ENCODE peak calls at places on chromosomes 5 and 9, in six cellular contexts. I, K, A, Z, R and X are unnamed samples.
A peak's percentile ranks its signal among the peaks of the same experiment; 100 is the strongest.

GRCh38 chr5:179314606-179315355 is 30.5 kb downstream of the ADAMTS2 start:
- DNase-seq in A (peak; percentile 24), K (no peak), R (no peak), I (no peak), Z (no peak), X (no peak)

GRCh38 chr5:34455096-34455495 is 201.0 kb upstream of the RAI14 start:
- DNase-seq in Z (no peak), A (no peak), I (no peak), K (no peak), R (no peak), X (no peak)

GRCh38 chr5:131513780-131514179 is 121.2 kb downstream of the RAPGEF6 start:
- DNase-seq in R (no peak), K (no peak), Z (no peak), I (no peak), A (no peak), X (no peak)

GRCh38 chr5:139794067-139794846 is 1.4 kb upstream of the PSD2 start:
- DNase-seq in I (no peak), K (no peak), Z (no peak), R (no peak), A (no peak), X (no peak)

GRCh38 chr5:1332461-1333001 is 12.4 kb downstream of the CLPTM1L start:
- DNase-seq in K (no peak), Z (no peak), R (no peak), I (no peak), A (no peak), X (no peak)

GRCh38 chr9:133515615-133516255 is 9.0 kb downstream of the MYMK start:
- DNase-seq in K (no peak), A (peak; percentile 6), I (no peak), R (no peak), Z (no peak), X (no peak)

GRCh38 chr5:142816577-142816976 is 46.4 kb downstream of the ARHGAP26 start:
- DNase-seq in K (peak; percentile 64), A (peak; percentile 46), Z (peak; percentile 20), R (peak; percentile 40), I (no peak), X (no peak)

GRCh38 chr9:75499812-75500211 is 390.7 kb upstream of the PCSK5 start:
- DNase-seq in A (no peak), Z (no peak), K (no peak), I (no peak), R (no peak), X (no peak)

GRCh38 chr5:127243011-127243410 is 47.6 kb upstream of the MEGF10 start:
- DNase-seq in R (no peak), I (no peak), K (no peak), Z (no peak), A (no peak), X (no peak)

GRCh38 chr5:87151547-87151946 is 116.1 kb upstream of the RASA1 start:
- DNase-seq in I (no peak), A (no peak), K (peak; percentile 74), R (peak; percentile 91), Z (peak; percentile 97), X (no peak)

GRCh38 chr9:16928179-16928945 is 57.9 kb upstream of the BNC2 start:
- DNase-seq in I (no peak), R (no peak), A (no peak), K (peak; percentile 38), Z (peak; percentile 6), X (no peak)

GRCh38 chr5:170747851-170748250 is 35.7 kb upstream of the GABRP start:
- DNase-seq in Z (no peak), A (peak; percentile 25), K (peak; percentile 26), I (peak; percentile 36), R (no peak), X (peak; percentile 82)

GRCh38 chr9:102244916-102245315 is 506.5 kb upstream of the GRIN3A start:
- DNase-seq in K (no peak), A (no peak), Z (no peak), R (no peak), I (no peak), X (no peak)

GRCh38 chr5:168916852-168917251 is 337.7 kb upstream of the PANK3 start:
- DNase-seq in Z (peak; percentile 9), I (no peak), K (no peak), R (peak; percentile 56), A (no peak), X (no peak)

GRCh38 chr5:104815212-104815611 is 1252.6 kb upstream of the NUDT12 start:
- DNase-seq in K (no peak), A (no peak), I (no peak), Z (no peak), R (no peak), X (no peak)

GRCh38 chr5:115457985-115458384 is 86.6 kb downstream of the FEM1C start:
- DNase-seq in A (no peak), Z (no peak), K (no peak), I (no peak), R (no peak), X (no peak)

GRCh38 chr9:109319631-109320233 is 1.1 kb downstream of the EPB41L4B start:
- DNase-seq in K (no peak), Z (no peak), R (no peak), A (peak; percentile 23), I (no peak), X (no peak)

GRCh38 chr5:78627175-78627574 is 21.4 kb downstream of the LHFPL2 start:
- DNase-seq in R (no peak), A (no peak), I (no peak), Z (peak; percentile 14), K (no peak), X (peak; percentile 38)

GRCh38 chr5:168652516-168652915 is 73.3 kb upstream of the PANK3 start:
- DNase-seq in Z (peak; percentile 27), I (no peak), R (no peak), A (no peak), K (no peak), X (no peak)

GRCh38 chr9:95819636-95820035 is 55.9 kb upstream of the ERCC6L2 start:
- DNase-seq in I (no peak), R (no peak), A (no peak), K (no peak), Z (no peak), X (no peak)

GRCh38 chr9:136321561-136321960 is 5.8 kb upstream of the GPSM1 start:
- DNase-seq in Z (no peak), A (peak; percentile 4), K (no peak), R (no peak), I (no peak), X (no peak)

GRCh38 chr5:74576941-74577456 is 63.5 kb downstream of the ENC1 start:
- DNase-seq in A (no peak), Z (no peak), K (peak; percentile 69), I (no peak), R (peak; percentile 44), X (no peak)

GRCh38 chr9:37639109-37639748 is 11.5 kb upstream of the FRMPD1 start:
- DNase-seq in K (peak; percentile 8), Z (no peak), I (no peak), R (peak; percentile 12), A (no peak), X (no peak)

GRCh38 chr9:90300901-90301688 is 341.5 kb downstream of the DIRAS2 start:
- DNase-seq in K (peak; percentile 97), I (peak; percentile 82), A (no peak), R (peak; percentile 86), Z (peak; percentile 76), X (peak; percentile 89)

GRCh38 chr5:114317751-114318150 is 44.1 kb upstream of the KCNN2 start:
- DNase-seq in Z (no peak), I (no peak), A (no peak), R (no peak), K (no peak), X (no peak)

GRCh38 chr5:126015244-126016054 is 407.8 kb upstream of the GRAMD2B start:
- DNase-seq in R (peak; percentile 82), Z (peak; percentile 35), K (peak; percentile 36), I (no peak), A (no peak), X (no peak)

GRCh38 chr9:78031271-78031825 is at the start of gene GNAQ:
- DNase-seq in Z (peak; percentile 13), K (no peak), R (no peak), A (peak; percentile 35), I (peak; percentile 17), X (no peak)

GRCh38 chr9:36874921-36875320 is 159.1 kb downstream of the PAX5 start:
- DNase-seq in Z (peak; percentile 51), R (peak; percentile 20), K (peak; percentile 18), A (no peak), I (no peak), X (no peak)

DNA sequence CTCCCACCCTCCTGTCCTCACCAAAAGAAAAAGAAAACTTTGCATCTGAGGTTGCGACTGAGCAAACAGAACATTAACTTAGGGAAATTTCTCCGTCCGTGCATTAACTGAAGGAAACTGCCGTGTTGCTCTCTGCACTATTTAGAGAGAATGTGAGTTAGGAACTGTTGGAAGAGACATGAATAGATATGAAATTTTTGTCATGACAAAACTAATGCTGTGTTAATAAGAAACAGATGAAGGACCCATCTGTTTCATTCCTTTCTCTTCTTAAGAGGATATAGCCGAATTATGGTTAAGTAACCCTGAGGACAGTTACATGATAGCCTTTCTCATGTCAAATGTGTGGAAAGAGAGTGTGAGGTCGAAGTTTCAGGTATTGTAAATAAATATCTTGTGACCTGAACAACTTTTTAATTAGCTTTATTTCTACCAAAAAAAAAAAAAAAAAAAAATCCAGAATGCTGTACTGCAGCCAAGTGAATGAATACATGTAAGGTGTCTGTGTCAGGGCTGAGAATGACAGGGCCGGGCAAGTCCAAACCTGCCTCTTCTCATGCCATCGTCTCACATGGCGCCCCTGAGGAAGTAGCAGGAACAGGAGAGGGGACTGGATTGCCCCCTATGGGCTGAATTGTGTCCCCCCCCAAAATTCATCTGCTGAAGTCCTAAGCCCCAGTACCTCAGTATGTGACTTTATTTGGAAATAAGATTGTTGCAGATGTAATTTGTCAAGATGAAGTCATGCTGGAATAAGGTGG is 35.6 kb upstream of the ANKRD33B start:
- DNase-seq in R (peak; percentile 73), K (no peak), Z (no peak), I (no peak), A (no peak), X (no peak)
- TF ChIP-seq CTCF in R (peak; percentile 48), K (peak; percentile 31), Z (no peak), I (no peak), A (no peak), X (peak; percentile 22)

GRCh38 chr5:8842906-8843590 is 702.8 kb downstream of the SEMA5A start:
- DNase-seq in A (no peak), R (peak; percentile 21), K (peak; percentile 54), Z (peak; percentile 61), I (no peak), X (no peak)
- TF ChIP-seq CTCF in A (no peak), R (peak; percentile 78), K (peak; percentile 79), Z (peak; percentile 69), I (peak; percentile 19), X (peak; percentile 56)

DNA sequence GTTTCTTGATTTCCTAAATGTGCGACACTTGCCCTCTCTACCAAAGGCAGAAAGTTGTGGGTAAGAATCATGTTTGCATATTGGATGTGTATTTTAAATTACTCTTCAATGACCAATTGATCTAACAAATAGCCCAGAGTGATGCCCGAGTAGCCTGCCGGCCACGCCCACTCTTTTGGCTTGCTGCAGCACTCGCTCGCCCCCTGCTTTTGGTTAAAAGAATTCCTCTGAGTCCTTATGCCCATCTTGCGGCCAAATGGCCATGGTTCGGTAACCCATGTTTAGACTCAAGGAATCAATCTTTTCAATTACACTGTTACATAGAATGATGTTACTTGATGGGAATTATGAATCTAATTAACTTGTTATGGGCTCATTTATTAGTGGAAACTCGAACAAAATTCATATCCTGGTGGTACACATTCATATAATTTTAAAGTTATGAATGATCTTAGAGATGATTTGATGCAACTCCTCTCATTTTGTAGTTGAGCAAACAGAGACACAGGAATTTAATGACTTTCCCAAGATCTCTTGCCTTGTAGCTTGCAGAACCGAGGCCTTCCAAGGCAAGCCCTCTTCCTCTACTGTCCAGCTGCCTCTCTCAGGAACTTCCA is 36.5 kb downstream of the PPIC start:
- DNase-seq in K (peak; percentile 16), A (peak; percentile 18), Z (peak; percentile 53), R (no peak), I (peak; percentile 39), X (no peak)
- TF ChIP-seq CTCF in K (peak; percentile 78), A (peak; percentile 32), Z (peak; percentile 72), R (peak; percentile 23), I (peak; percentile 59), X (peak; percentile 50)

GRCh38 chr5:37926732-37927131 is 86.9 kb upstream of the GDNF start:
- DNase-seq in A (no peak), K (no peak), Z (peak; percentile 23), I (no peak), R (peak; percentile 74), X (no peak)
- TF ChIP-seq CTCF in A (no peak), K (peak; percentile 22), Z (peak; percentile 11), I (no peak), R (peak; percentile 47), X (peak; percentile 8)